ENCODE peak calls at places on chromosome 15, in five cellular contexts. G, U, S, L and K are unnamed samples.

GRCh38 chr15:31080618-31081017 is 20.9 kb downstream of the TRPM1 start:
- DNase-seq in G (no peak), U (no peak), S (no peak), L (no peak), K (no peak)

GRCh38 chr15:62475595-62475994 is 310.5 kb upstream of the C2CD4B start:
- DNase-seq in G (no peak), U (no peak), S (no peak), L (no peak), K (no peak)

GRCh38 chr15:58229297-58229768 is 91.2 kb downstream of the AQP9 start:
- DNase-seq in G (no peak), U (peak), S (no peak), L (no peak), K (no peak)

GRCh38 chr15:89662893-89663673 is 7.8 kb upstream of the KIF7 start:
- DNase-seq in G (no peak), U (peak), S (no peak), L (no peak), K (peak)

GRCh38 chr15:52020253-52021085 is 1.4 kb downstream of the MAPK6 start:
- DNase-seq in G (no peak), U (no peak), S (no peak), L (no peak), K (no peak)

GRCh38 chr15:38810686-38811085 is 246.1 kb upstream of the RASGRP1 start:
- DNase-seq in G (no peak), U (peak), S (no peak), L (no peak), K (no peak)

GRCh38 chr15:25054943-25055342 is 100.2 kb downstream of the SNRPN start:
- DNase-seq in G (no peak), U (no peak), S (no peak), L (no peak), K (no peak)

GRCh38 chr15:67105065-67105951 is 39.9 kb downstream of the SMAD3 start:
- DNase-seq in G (no peak), U (peak), S (no peak), L (no peak), K (peak)

GRCh38 chr15:81001180-81002003 is 669 bp downstream of the TLNRD1 start:
- DNase-seq in G (peak), U (peak), S (no peak), L (peak), K (no peak)

GRCh38 chr15:101192081-101192480 is 59.8 kb downstream of the CHSY1 start:
- DNase-seq in G (no peak), U (no peak), S (no peak), L (no peak), K (no peak)

GRCh38 chr15:70196314-70197291 is 98.9 kb upstream of the TLE3 start:
- DNase-seq in G (peak), U (peak), S (no peak), L (peak), K (peak)

GRCh38 chr15:52730163-52730562 is 51.0 kb upstream of the ATOSA start:
- DNase-seq in G (no peak), U (no peak), S (no peak), L (no peak), K (peak)

GRCh38 chr15:41183580-41183979 is 47.0 kb downstream of the EXD1 start:
- DNase-seq in G (no peak), U (no peak), S (no peak), L (no peak), K (no peak)

GRCh38 chr15:40894689-40895308 is 549 bp downstream of the VPS18 start:
- DNase-seq in G (peak), U (peak), S (peak), L (peak), K (peak)

GRCh38 chr15:67558502-67558901 is 16.0 kb downstream of the MAP2K5 start:
- DNase-seq in G (no peak), U (no peak), S (no peak), L (no peak), K (no peak)

GRCh38 chr15:54273928-54274327 is 295.7 kb downstream of the UNC13C start:
- DNase-seq in G (no peak), U (no peak), S (peak), L (no peak), K (no peak)

GRCh38 chr15:31468911-31469800 is 142.5 kb downstream of the KLF13 start:
- DNase-seq in G (no peak), U (no peak), S (no peak), L (no peak), K (no peak)

GRCh38 chr15:92886229-92886628 is 13.9 kb upstream of the CHD2 start:
- DNase-seq in G (no peak), U (no peak), S (no peak), L (no peak), K (no peak)

GRCh38 chr15:23854535-23855252 is 167.6 kb upstream of the NDN start:
- DNase-seq in G (no peak), U (no peak), S (no peak), L (no peak), K (no peak)

GRCh38 chr15:67980171-67980570 is 73.9 kb upstream of the PIAS1 start:
- DNase-seq in G (no peak), U (no peak), S (no peak), L (no peak), K (no peak)

GRCh38 chr15:94098877-94099606 is 132.3 kb upstream of the MCTP2 start:
- DNase-seq in G (no peak), U (no peak), S (no peak), L (no peak), K (no peak)

GRCh38 chr15:65939901-65940617 is 70.8 kb downstream of the RAB11A start:
- DNase-seq in G (no peak), U (peak), S (no peak), L (no peak), K (peak)

GRCh38 chr15:59501531-59502113 is 63.6 kb downstream of the FAM81A start:
- DNase-seq in G (no peak), U (peak), S (peak), L (peak), K (peak)